ENCODE peak calls at places on chromosomes 11 and 22, in eight cellular contexts. D is kidney epithelial cell, Y is upper lobe of left lung, M is tibial artery, L is fibroblast of lung, N is PC-9, J is fibroblast of pulmonary artery, R is Caco-2. T is an unnamed sample.

GRCh38 chr11:78256962-78257361 is 68.2 kb downstream of the USP35 start:
- DNase-seq in D (no peak), Y (peak), M (peak), L (peak), N (no peak), J (peak), R (no peak), T (peak)

GRCh38 chr11:72483412-72484186 is 49.3 kb upstream of the CLPB start:
- DNase-seq in D (no peak), Y (peak), M (peak), L (peak), N (no peak), J (peak), R (no peak), T (peak)

GRCh38 chr11:47603295-47603694 is 9.1 kb upstream of the C1QTNF4 start:
- DNase-seq in D (no peak), Y (no peak), M (no peak), L (no peak), N (no peak), J (no peak), R (no peak), T (peak)

GRCh38 chr11:35210886-35211546 is 72.0 kb downstream of the CD44 start:
- DNase-seq in D (no peak), Y (no peak), M (no peak), L (no peak), N (no peak), J (no peak), R (no peak), T (no peak)

GRCh38 chr11:20712912-20713311 is 43.5 kb downstream of the NELL1 start:
- DNase-seq in D (no peak), Y (no peak), M (no peak), L (no peak), N (no peak), J (no peak), R (no peak), T (no peak)

GRCh38 chr22:49487950-49488349 is 339.7 kb downstream of the BRD1 start:
- DNase-seq in D (no peak), Y (no peak), M (no peak), L (no peak), N (peak), J (no peak), R (peak), T (no peak)

GRCh38 chr11:114291381-114291780 is 4.8 kb upstream of the NNMT start:
- DNase-seq in D (no peak), Y (no peak), M (no peak), L (no peak), N (no peak), J (peak), R (no peak), T (peak)

GRCh38 chr11:94025695-94026394 is 4.7 kb downstream of the HEPHL1 start:
- DNase-seq in D (no peak), Y (no peak), M (no peak), L (peak), N (no peak), J (peak), R (no peak), T (peak)

GRCh38 chr11:30772908-30773307 is 186.8 kb upstream of the MPPED2 start:
- DNase-seq in D (no peak), Y (no peak), M (no peak), L (no peak), N (no peak), J (no peak), R (no peak), T (no peak)

GRCh38 chr11:30774451-30774850 is 188.3 kb upstream of the MPPED2 start:
- DNase-seq in D (no peak), Y (no peak), M (no peak), L (no peak), N (no peak), J (no peak), R (no peak), T (no peak)

DNA sequence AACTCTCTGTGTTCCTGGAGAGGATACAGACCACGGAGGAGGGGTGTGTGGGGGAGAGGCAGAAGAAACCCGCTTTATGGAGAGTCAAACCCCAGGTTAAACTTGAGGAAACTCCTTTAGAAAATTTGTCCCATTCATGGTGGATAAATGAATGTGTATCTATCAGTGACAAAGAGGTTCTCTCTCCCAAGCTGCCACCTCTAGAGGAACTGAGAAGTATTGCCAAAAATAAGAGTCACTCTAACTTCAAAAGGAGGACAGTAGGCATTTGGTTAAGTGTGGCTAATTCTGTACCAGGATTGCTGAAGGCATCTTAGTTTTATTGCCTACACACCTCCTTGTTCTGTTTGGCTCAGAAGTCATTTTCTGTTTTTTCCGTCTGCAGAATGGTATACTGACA is 189.0 kb upstream of the MPPED2 start:
- DNase-seq in D (no peak), Y (no peak), M (no peak), L (no peak), N (no peak), J (no peak), R (no peak), T (no peak)
- TF ChIP-seq CTCF in D (no peak), Y (no peak), M (no peak), L (no peak), N (no peak), J (no peak), R (no peak), T (no peak)

GRCh38 chr11:77200869-77201268 is 72.8 kb downstream of the MYO7A start:
- DNase-seq in D (no peak), Y (no peak), M (peak), L (no peak), N (no peak), J (no peak), R (peak), T (no peak)

GRCh38 chr11:77201991-77202841 is 74.2 kb downstream of the MYO7A start:
- DNase-seq in D (no peak), Y (peak), M (peak), L (no peak), N (no peak), J (no peak), R (peak), T (no peak)

GRCh38 chr11:77200351-77200750 is 72.3 kb downstream of the MYO7A start:
- DNase-seq in D (no peak), Y (no peak), M (peak), L (no peak), N (no peak), J (no peak), R (no peak), T (no peak)

GRCh38 chr11:77202941-77203900 is 75.2 kb downstream of the MYO7A start:
- DNase-seq in D (no peak), Y (no peak), M (no peak), L (no peak), N (no peak), J (no peak), R (peak), T (no peak)

GRCh38 chr11:77201370-77201769 is 73.3 kb downstream of the MYO7A start:
- DNase-seq in D (no peak), Y (peak), M (peak), L (no peak), N (no peak), J (no peak), R (no peak), T (no peak)
- H3K4me3 ChIP-seq in D (no peak), Y (no peak), M (no peak), L (no peak), N (no peak), J (no peak), R (no peak), T (no peak)

GRCh38 chr22:42185915-42186439 is 55.4 kb upstream of the CYP2D6 start:
- DNase-seq in D (no peak), Y (no peak), M (no peak), L (no peak), N (no peak), J (no peak), R (no peak), T (no peak)
- TF ChIP-seq CTCF in D (no peak), Y (no peak), M (no peak), L (no peak), N (no peak), J (no peak), R (no peak), T (no peak)

DNA sequence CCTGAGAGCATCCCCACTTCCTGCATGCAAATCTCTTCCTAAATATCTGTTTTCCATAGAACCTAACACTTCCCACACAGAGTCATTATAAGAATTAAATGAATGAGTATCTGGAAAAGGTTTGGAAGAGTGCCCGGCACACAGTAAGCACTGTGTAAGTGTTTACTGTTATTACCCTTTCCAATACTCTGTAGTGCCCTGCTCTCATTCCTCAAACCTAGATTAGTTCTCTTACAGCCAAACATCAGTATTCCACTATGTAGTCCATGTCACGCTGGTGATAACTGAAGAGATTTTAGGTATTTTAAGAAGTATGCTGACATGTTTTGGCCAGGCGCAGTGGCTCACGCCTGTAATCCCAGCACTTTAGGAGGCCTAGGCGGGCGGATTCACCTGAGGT is 57.3 kb upstream of the PHF21A start:
- DNase-seq in D (no peak), Y (no peak), M (no peak), L (no peak), N (no peak), J (no peak), R (no peak), T (no peak)
- H3K4me3 ChIP-seq in D (no peak), Y (no peak), M (no peak), L (no peak), N (no peak), J (no peak), R (no peak), T (no peak)

GRCh38 chr11:125224391-125225015 is 60.0 kb downstream of the PKNOX2 start:
- DNase-seq in D (no peak), Y (no peak), M (peak), L (peak), N (no peak), J (peak), R (no peak), T (peak)
- TF ChIP-seq CTCF in D (peak), Y (no peak), M (peak), L (peak), N (no peak), J (peak), R (peak), T (peak)

T was measured in fibroblast of the aortic adventitia.